ENCODE peak calls at places on chromosomes 12 and 14, in four cellular contexts. One of them, this sample, is unnamed.

GRCh38 chr12:31773867-31774266 is 45.0 kb upstream of the AMN1 start:
- DNase-seq in omental fat pad: no peak
- DNase-seq in NCI-H2081: no peak
- DNase-seq in NCI-H748 treated with DMSO at 0.1 percent for 48 hours: no peak
- DNase-seq in this sample: no peak

GRCh38 chr12:128797119-128798118 is 26.3 kb downstream of the SLC15A4 start:
- DNase-seq in omental fat pad: no peak
- DNase-seq in NCI-H748 treated with DMSO at 0.1 percent for 48 hours: no peak
- DNase-seq in NCI-H2081: no peak
- DNase-seq in this sample: no peak

GRCh38 chr12:54411398-54412241 is 7.4 kb downstream of the ITGA5 start:
- DNase-seq in NCI-H2081: no peak
- DNase-seq in NCI-H748 treated with DMSO at 0.1 percent for 48 hours: no peak
- DNase-seq in omental fat pad: no peak
- DNase-seq in this sample: peak

GRCh38 chr14:55129428-55130193 is 559 bp downstream of the LGALS3 start:
- DNase-seq in NCI-H2081: no peak
- DNase-seq in omental fat pad: peak
- DNase-seq in NCI-H748 treated with DMSO at 0.1 percent for 48 hours: no peak
- DNase-seq in this sample: peak

GRCh38 chr14:31572955-31573354 is 11.8 kb downstream of the NUBPL start:
- DNase-seq in NCI-H2081: no peak
- DNase-seq in omental fat pad: no peak
- DNase-seq in NCI-H748 treated with DMSO at 0.1 percent for 48 hours: no peak
- DNase-seq in this sample: no peak

GRCh38 chr12:61757831-61758505 is 502.2 kb upstream of the USP15 start:
- DNase-seq in NCI-H2081: no peak
- DNase-seq in NCI-H748 treated with DMSO at 0.1 percent for 48 hours: no peak
- DNase-seq in omental fat pad: no peak
- DNase-seq in this sample: no peak

GRCh38 chr14:22837750-22838538 is 1.6 kb downstream of the MMP14 start:
- DNase-seq in NCI-H748 treated with DMSO at 0.1 percent for 48 hours: no peak
- DNase-seq in NCI-H2081: no peak
- DNase-seq in omental fat pad: no peak
- DNase-seq in this sample: peak

GRCh38 chr12:21476949-21477348 is 24.5 kb downstream of the RECQL start:
- DNase-seq in omental fat pad: no peak
- DNase-seq in NCI-H2081: no peak
- DNase-seq in NCI-H748 treated with DMSO at 0.1 percent for 48 hours: no peak
- DNase-seq in this sample: no peak

GRCh38 chr12:117025481-117026151 is 73.6 kb downstream of the TESC start:
- DNase-seq in omental fat pad: no peak
- DNase-seq in NCI-H2081: peak
- DNase-seq in NCI-H748 treated with DMSO at 0.1 percent for 48 hours: peak
- DNase-seq in this sample: peak